ENCODE peak calls at places on chromosomes 6 and 20, in six cellular contexts. T is IMR-90, D is mesendoderm, Q is neuronal stem cell, J is H9, X is H1. W is an unnamed sample.

GRCh38 chr20:16654858-16655257 is 75.0 kb upstream of the SNRPB2 start:
- DNase-seq in T (no peak), J (no peak), Q (no peak), X (no peak), D (no peak), W (no peak)

GRCh38 chr20:50911030-50911429 is 20.2 kb downstream of the ADNP start:
- DNase-seq in D (no peak), T (peak), X (no peak), Q (no peak), J (no peak), W (no peak)

GRCh38 chr20:8223096-8223870 is 91.2 kb downstream of the PLCB1 start:
- DNase-seq in D (no peak), X (no peak), J (no peak), Q (no peak), T (peak), W (peak)

GRCh38 chr6:148776321-148776966 is 29.6 kb downstream of the UST start:
- DNase-seq in Q (no peak), T (peak), X (no peak), J (no peak), D (no peak), W (peak)

GRCh38 chr20:63900373-63900772 is 5.4 kb downstream of the DNAJC5 start:
- DNase-seq in Q (no peak), T (no peak), X (no peak), J (no peak), D (no peak), W (no peak)

GRCh38 chr6:125753218-125753936 is 3.9 kb downstream of the HEY2 start:
- DNase-seq in X (no peak), T (peak), J (no peak), D (peak), Q (no peak), W (peak)

GRCh38 chr6:109260701-109261100 is 121.6 kb downstream of the CD164 start:
- DNase-seq in X (no peak), J (no peak), D (no peak), T (no peak), Q (no peak), W (no peak)

GRCh38 chr20:5557123-5557522 is 193.1 kb upstream of the SHLD1 start:
- DNase-seq in X (peak), T (peak), D (peak), Q (peak), J (peak), W (peak)

GRCh38 chr6:21741221-21742109 is 147.9 kb downstream of the SOX4 start:
- DNase-seq in J (no peak), D (peak), Q (no peak), X (no peak), T (peak), W (peak)

GRCh38 chr6:106256201-106256968 is 69.2 kb downstream of the ATG5 start:
- DNase-seq in J (no peak), T (peak), D (no peak), Q (no peak), X (no peak), W (no peak)

GRCh38 chr6:113774122-113774835 is 82.9 kb upstream of the MARCKS start:
- DNase-seq in Q (no peak), T (peak), D (peak), X (no peak), J (no peak), W (peak)

GRCh38 chr6:155142902-155143609 is 120.8 kb upstream of the CLDN20 start:
- DNase-seq in X (no peak), J (no peak), D (no peak), Q (no peak), T (peak), W (peak)

GRCh38 chr6:128508588-128509296 is 11.7 kb downstream of the PTPRK start:
- DNase-seq in D (no peak), Q (no peak), J (no peak), T (peak), X (no peak), W (peak)

GRCh38 chr20:62741191-62741676 is 32.6 kb downstream of the NTSR1 start:
- DNase-seq in Q (peak), X (peak), J (peak), D (peak), T (no peak), W (peak)

GRCh38 chr20:37775200-37775599 is 81.4 kb downstream of the CTNNBL1 start:
- DNase-seq in Q (no peak), D (no peak), J (no peak), X (no peak), T (peak), W (no peak)

GRCh38 chr20:8215516-8215915 is 83.5 kb downstream of the PLCB1 start:
- DNase-seq in J (no peak), T (peak), X (no peak), Q (no peak), D (no peak), W (peak)

GRCh38 chr6:152323376-152323775 is 313.8 kb downstream of the SYNE1 start:
- DNase-seq in D (no peak), X (no peak), J (no peak), T (no peak), Q (no peak), W (no peak)

GRCh38 chr6:100468013-100468622 is 3.4 kb upstream of the SIM1 start:
- DNase-seq in T (no peak), D (no peak), X (no peak), J (no peak), Q (no peak), W (no peak)

GRCh38 chr20:10578607-10579006 is 95.2 kb downstream of the JAG1 start:
- DNase-seq in T (peak), X (no peak), Q (no peak), J (no peak), D (no peak), W (peak)

GRCh38 chr6:16473184-16473907 is 235.0 kb downstream of the GMPR start:
- DNase-seq in D (no peak), Q (no peak), X (no peak), T (no peak), J (no peak), W (no peak)

GRCh38 chr6:72976389-72976900 is 248.9 kb downstream of the KHDC1L start:
- DNase-seq in Q (no peak), J (no peak), D (no peak), T (no peak), X (no peak), W (peak)

GRCh38 chr6:99603421-99604160 is 3.0 kb upstream of the PRDM13 start:
- DNase-seq in X (peak), D (peak), Q (peak), J (peak), T (peak), W (no peak)

GRCh38 chr20:24339179-24339578 is 130.2 kb upstream of the SYNDIG1 start:
- DNase-seq in Q (no peak), D (no peak), J (no peak), X (no peak), T (no peak), W (no peak)

GRCh38 chr6:12160350-12160749 is 129.8 kb upstream of the EDN1 start:
- DNase-seq in J (no peak), D (no peak), X (no peak), Q (no peak), T (peak), W (peak)

GRCh38 chr20:20439602-20440001 is 71.7 kb downstream of the INSM1 start:
- DNase-seq in D (no peak), J (no peak), Q (no peak), X (no peak), T (no peak), W (no peak)

GRCh38 chr20:49595811-49596545 is 28.0 kb upstream of the PTGIS start:
- DNase-seq in J (no peak), Q (no peak), X (no peak), T (peak), D (no peak), W (no peak)

GRCh38 chr6:132131777-132132176 is 180.6 kb upstream of the CCN2 start:
- DNase-seq in J (no peak), D (peak), X (no peak), T (peak), Q (no peak), W (peak)

GRCh38 chr20:18304618-18305017 is 16.3 kb downstream of the ZNF133 start:
- DNase-seq in D (peak), Q (no peak), X (no peak), J (no peak), T (no peak), W (peak)

DNA sequence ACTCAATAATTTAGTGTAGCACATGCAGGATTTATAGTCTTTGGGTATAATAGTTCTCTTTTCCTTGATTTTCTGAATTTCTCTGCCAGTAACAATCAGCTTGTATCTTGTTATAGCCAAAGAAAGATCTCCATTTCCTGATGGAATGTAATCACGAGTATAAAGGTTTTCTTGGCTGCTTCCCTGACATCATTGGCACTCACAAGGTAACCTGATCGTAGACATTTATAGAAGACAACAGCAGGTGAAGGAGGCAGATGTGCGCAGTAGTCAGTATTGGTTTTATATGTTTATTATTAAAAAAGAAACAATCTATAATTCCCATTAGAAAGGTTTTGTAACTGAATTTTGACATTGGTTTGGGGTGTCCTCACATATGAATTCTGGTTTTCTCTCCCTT is 44.3 kb upstream of the SYNJ2 start:
- DNase-seq in D (no peak), X (no peak), T (no peak), Q (no peak), J (no peak), W (no peak)
- H2BK15ac ChIP-seq in D (no peak), X (no peak), T (no peak), Q (no peak), J (no peak), W (no peak)

GRCh38 chr6:37695857-37696219 is 1.8 kb downstream of the MDGA1 start:
- DNase-seq in X (no peak), J (no peak), T (peak), Q (no peak), D (no peak), W (peak)
- H3K23ac ChIP-seq in X (no peak), J (no peak), T (peak), Q (peak), D (peak), W (no peak)

GRCh38 chr6:635233-635632 is 21.7 kb downstream of the HUS1B start:
- DNase-seq in T (no peak), X (no peak), Q (no peak), J (no peak), D (no peak), W (no peak)
- H3K4ac ChIP-seq in T (no peak), X (no peak), Q (no peak), J (no peak), D (no peak), W (no peak)

DNA sequence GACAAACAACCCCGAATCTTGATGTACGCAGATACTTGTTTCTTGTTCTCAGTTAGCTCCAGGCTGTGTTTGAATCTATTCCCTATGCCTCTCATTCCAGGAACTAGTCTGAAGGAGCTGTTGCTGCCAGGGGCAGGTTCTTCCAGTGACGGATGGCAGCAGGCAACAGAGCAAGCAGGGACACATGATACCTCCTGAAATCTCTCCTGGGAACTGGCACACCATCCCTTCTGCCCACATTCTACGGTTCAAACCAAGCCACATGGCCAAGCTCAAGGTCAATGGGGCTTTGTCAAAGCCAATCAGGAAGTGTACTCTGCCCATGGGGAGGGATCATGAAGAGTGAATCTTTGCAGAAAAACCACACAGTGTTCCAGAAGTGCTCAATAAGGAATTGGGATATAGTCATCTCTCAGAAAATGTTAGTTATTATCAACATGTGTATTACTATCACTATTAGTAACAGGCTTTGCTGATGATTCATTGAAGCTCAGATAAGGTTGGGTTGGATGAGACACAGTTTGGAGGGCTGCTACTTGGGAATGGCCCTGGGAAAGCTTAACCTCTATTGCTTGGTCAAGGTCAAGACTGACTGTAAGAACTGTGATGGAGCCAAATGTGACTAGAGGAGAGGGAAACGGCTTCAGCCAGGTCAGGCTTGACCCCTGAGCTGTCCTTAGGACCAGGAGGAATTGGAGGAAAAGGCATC is 454.9 kb downstream of the PTPRT start:
- DNase-seq in Q (no peak), X (no peak), J (no peak), T (no peak), D (no peak), W (no peak)
- H2BK15ac ChIP-seq in Q (no peak), X (no peak), J (no peak), T (no peak), D (no peak), W (no peak)

GRCh38 chr6:138404666-138405337 is 779 bp downstream of the HEBP2 start:
- DNase-seq in T (no peak), J (no peak), X (peak), D (no peak), Q (no peak), W (peak)

GRCh38 chr6:138402833-138403187 is 1.2 kb upstream of the HEBP2 start:
- DNase-seq in T (no peak), J (no peak), Q (no peak), D (no peak), X (no peak), W (no peak)

GRCh38 chr6:138401960-138402832 is 1.8 kb upstream of the HEBP2 start:
- DNase-seq in D (no peak), X (peak), T (no peak), Q (no peak), J (no peak), W (no peak)

GRCh38 chr6:138403324-138403800 is 661 bp upstream of the HEBP2 start:
- DNase-seq in Q (peak), X (peak), D (peak), T (no peak), J (peak), W (peak)

DNA sequence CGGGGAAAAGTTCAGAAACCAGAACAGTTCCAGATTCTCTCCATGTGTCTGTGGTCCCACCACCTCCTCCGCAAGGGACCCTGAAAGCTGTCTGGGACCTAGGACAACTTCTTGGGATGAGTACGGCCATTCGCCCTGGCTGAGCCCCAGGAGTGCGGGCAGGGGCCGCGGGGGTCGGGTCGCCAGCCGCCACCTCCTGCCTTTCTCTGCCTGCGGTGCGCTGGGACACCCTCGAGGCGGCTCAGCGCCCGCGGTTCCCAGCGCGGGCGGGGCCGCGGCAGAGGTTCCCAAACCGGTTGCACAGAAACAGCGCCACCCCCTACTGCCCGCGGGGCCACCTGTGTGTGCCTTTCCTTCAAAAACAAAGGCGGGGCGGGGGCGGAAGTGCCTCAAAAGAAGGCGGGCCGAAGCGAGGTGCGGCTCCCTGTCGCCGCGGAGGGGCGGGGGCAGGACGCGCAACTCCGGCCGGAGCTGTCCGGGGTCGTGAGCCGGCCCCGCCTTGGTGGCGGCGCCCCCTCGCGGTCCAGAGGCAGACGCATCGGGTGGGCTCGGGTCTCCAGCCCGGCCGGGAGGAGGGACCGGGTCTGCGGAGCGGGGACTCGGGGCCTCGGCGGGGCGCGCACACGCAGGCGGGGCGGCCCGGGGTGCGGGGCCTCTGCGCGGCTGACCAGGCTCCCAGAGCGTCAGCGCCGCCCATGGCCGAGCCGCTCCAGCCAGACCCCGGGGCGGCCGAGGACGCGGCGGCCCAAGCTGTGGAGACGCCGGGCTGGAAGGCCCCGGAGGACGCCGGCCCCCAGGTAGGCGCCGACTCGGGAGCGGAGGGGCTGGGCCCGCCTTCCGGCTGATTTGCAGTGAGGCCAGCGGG is at the start of gene HEBP2:
- DNase-seq in X (peak), T (peak), D (peak), J (peak), Q (peak), W (peak)
- H3K23ac ChIP-seq in X (no peak), T (peak), D (peak), J (no peak), Q (peak), W (peak)

DNA sequence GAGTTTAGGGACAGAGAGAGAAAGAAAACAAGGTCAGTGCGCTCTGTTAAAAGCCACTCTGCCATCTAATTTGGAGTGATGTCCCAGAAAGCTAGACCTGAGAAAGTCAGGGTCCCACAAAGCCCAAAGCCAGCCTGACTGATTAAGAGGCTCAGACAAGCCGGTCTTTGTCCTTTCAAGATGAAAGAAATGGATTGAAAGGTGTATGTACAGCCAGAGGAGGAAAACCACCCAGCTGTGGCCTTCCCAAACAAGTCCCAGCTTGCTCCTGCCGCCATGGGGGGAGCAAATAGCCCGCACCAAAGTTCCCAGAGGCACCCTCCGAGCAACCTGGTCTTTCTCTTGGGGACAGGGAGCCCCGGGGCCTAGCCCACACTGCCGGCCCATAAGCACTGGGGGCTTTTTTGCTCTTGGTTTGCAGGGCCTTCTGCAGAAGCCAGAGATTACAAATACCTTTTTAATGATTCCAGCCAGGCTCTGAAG is 3.3 kb downstream of the BMP7 start:
- DNase-seq in T (no peak), Q (no peak), J (no peak), X (no peak), D (no peak), W (no peak)
- H3K4ac ChIP-seq in T (no peak), Q (no peak), J (no peak), X (peak), D (no peak), W (no peak)

DNA sequence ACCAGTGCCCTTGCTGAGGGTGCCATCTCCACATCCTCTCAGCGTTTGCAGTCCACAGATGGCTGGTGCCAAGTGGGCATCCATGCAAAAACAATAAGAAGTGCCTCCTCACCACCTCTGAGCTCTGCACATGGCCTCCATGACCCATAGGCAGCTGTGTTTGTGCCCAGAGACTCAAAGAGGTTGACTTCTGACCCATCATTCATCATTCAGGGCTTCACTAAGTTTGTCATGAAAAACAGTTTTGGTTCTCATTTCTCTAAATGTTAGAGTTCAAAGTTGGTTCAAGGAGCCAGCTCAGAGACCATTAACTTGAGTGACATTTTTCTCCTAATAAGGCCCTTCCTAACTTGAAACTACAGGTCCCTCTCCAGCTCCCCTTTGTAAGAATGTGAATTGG is 512.6 kb upstream of the MAP3K7 start:
- DNase-seq in Q (no peak), J (no peak), D (no peak), X (no peak), T (no peak), W (no peak)
- H2BK15ac ChIP-seq in Q (no peak), J (no peak), D (no peak), X (no peak), T (no peak), W (no peak)

GRCh38 chr6:10555625-10556309 is 34.6 kb downstream of the GCNT2 start:
- DNase-seq in J (peak), X (peak), D (peak), T (peak), Q (peak), W (peak)

GRCh38 chr6:10559492-10560150 is 38.5 kb downstream of the GCNT2 start:
- DNase-seq in J (no peak), X (no peak), T (no peak), D (no peak), Q (no peak), W (no peak)

GRCh38 chr6:10557886-10558285 is 36.7 kb downstream of the GCNT2 start:
- DNase-seq in T (no peak), D (no peak), X (no peak), J (no peak), Q (no peak), W (no peak)

GRCh38 chr6:10556496-10557391 is 35.6 kb downstream of the GCNT2 start:
- DNase-seq in T (no peak), J (no peak), D (no peak), X (no peak), Q (no peak), W (peak)

GRCh38 chr6:10558575-10558974 is 37.4 kb downstream of the GCNT2 start:
- DNase-seq in X (no peak), T (no peak), D (peak), Q (no peak), J (peak), W (no peak)
- H3K23ac ChIP-seq in X (no peak), T (no peak), D (peak), Q (no peak), J (no peak), W (no peak)

W was measured in mesenchymal stem cell.